ENCODE peak calls at places on chromosomes 3 and 15, in four cellular contexts. Z, C, M and T are unnamed samples.

GRCh38 chr15:65050270-65050669 is 5.1 kb downstream of the SLC51B start:
- DNase-seq in Z (no peak), C (no peak), M (no peak), T (no peak)

GRCh38 chr3:156449712-156450574 is 105.0 kb downstream of the SSR3 start:
- DNase-seq in Z (no peak), C (peak; percentile 40), M (no peak), T (peak; percentile 2)

GRCh38 chr3:184379375-184380209 is at the start of gene CHRD:
- DNase-seq in Z (no peak), C (no peak), M (no peak), T (no peak)

GRCh38 chr3:192188218-192188835 is 539.0 kb downstream of the FGF12 start:
- DNase-seq in Z (peak; percentile 19), C (peak; percentile 47), M (no peak), T (peak; percentile 23)

GRCh38 chr3:28294667-28295413 is 53.4 kb downstream of the CMC1 start:
- DNase-seq in Z (no peak), C (no peak), M (no peak), T (no peak)

GRCh38 chr3:10353160-10353559 is 32.2 kb upstream of the SEC13 start:
- DNase-seq in Z (no peak), C (no peak), M (no peak), T (no peak)

GRCh38 chr3:179897241-179897640 is 139.5 kb downstream of the PEX5L start:
- DNase-seq in Z (no peak), C (no peak), M (no peak), T (no peak)

GRCh38 chr3:39347586-39347876 is 18.0 kb downstream of the CCR8 start:
- DNase-seq in Z (no peak), C (no peak), M (no peak), T (no peak)

GRCh38 chr15:29123171-29123570 is 146.5 kb downstream of the NSMCE3 start:
- DNase-seq in Z (no peak), C (no peak), M (no peak), T (no peak)

GRCh38 chr3:61371123-61371522 is 119.9 kb upstream of the FHIT start:
- DNase-seq in Z (no peak), C (peak; percentile 27), M (no peak), T (peak; percentile 35)

GRCh38 chr15:95298729-95299128 is 1031.8 kb upstream of the NR2F2 start:
- DNase-seq in Z (no peak), C (no peak), M (no peak), T (peak; percentile 67)

GRCh38 chr15:83066034-83066760 is 855 bp downstream of the BTBD1 start:
- DNase-seq in Z (no peak), C (peak; percentile 58), M (no peak), T (no peak)

GRCh38 chr15:80638553-80639167 is 56.5 kb upstream of the ABHD17C start:
- DNase-seq in Z (no peak), C (no peak), M (no peak), T (no peak)

GRCh38 chr3:128910006-128910405 is 30.6 kb downstream of the ACAD9 start:
- DNase-seq in Z (no peak), C (peak; percentile 20), M (no peak), T (no peak)

GRCh38 chr3:143951351-143951971 is 20.2 kb upstream of the DIPK2A start:
- DNase-seq in Z (no peak), C (peak; percentile 31), M (no peak), T (no peak)

GRCh38 chr3:120850326-120851295 is 57.4 kb upstream of the STXBP5L start:
- DNase-seq in Z (no peak), C (no peak), M (no peak), T (no peak)

GRCh38 chr3:33061782-33062181 is 35.2 kb downstream of the GLB1 start:
- DNase-seq in Z (no peak), C (no peak), M (no peak), T (no peak)

GRCh38 chr3:8658326-8659212 is 14.0 kb upstream of the SSUH2 start:
- DNase-seq in Z (no peak), C (no peak), M (peak; percentile 45), T (no peak)

GRCh38 chr15:45394681-45395080 is 16.3 kb upstream of the GATM start:
- DNase-seq in Z (no peak), C (no peak), M (no peak), T (no peak)

GRCh38 chr15:70245932-70246622 is 148.4 kb upstream of the TLE3 start:
- DNase-seq in Z (no peak), C (no peak), M (peak; percentile 30), T (peak; percentile 38)

GRCh38 chr3:46495901-46496456 is 1.8 kb upstream of the RTP3 start:
- DNase-seq in Z (no peak), C (no peak), M (no peak), T (no peak)

GRCh38 chr3:72657666-72658065 is 190.6 kb downstream of the SHQ1 start:
- DNase-seq in Z (no peak), C (no peak), M (peak; percentile 24), T (peak; percentile 58)

GRCh38 chr3:54271118-54271517 is 148.8 kb downstream of the CACNA2D3 start:
- DNase-seq in Z (no peak), C (no peak), M (no peak), T (no peak)

GRCh38 chr3:170835346-170835745 is 34.6 kb downstream of the RPL22L1 start:
- DNase-seq in Z (no peak), C (no peak), M (no peak), T (no peak)

GRCh38 chr3:123799544-123800351 is 84.4 kb downstream of the MYLK start:
- DNase-seq in Z (no peak), C (no peak), M (no peak), T (no peak)

GRCh38 chr3:99854899-99855298 is 37.2 kb downstream of the CMSS1 start:
- DNase-seq in Z (no peak), C (no peak), M (no peak), T (no peak)

GRCh38 chr3:8845641-8846040 is 76.2 kb upstream of the OXTR start:
- DNase-seq in Z (no peak), C (no peak), M (no peak), T (no peak)

GRCh38 chr15:64048766-64049165 is 2.5 kb upstream of the DAPK2 start:
- DNase-seq in Z (no peak), C (no peak), M (no peak), T (no peak)

GRCh38 chr15:56249080-56249479 is 5.4 kb upstream of the RFX7 start:
- DNase-seq in Z (no peak), C (no peak), M (no peak), T (peak; percentile 44)
- TF ChIP-seq SPI1 in Z (no peak), C (no peak), M (no peak), T (no peak)

DNA sequence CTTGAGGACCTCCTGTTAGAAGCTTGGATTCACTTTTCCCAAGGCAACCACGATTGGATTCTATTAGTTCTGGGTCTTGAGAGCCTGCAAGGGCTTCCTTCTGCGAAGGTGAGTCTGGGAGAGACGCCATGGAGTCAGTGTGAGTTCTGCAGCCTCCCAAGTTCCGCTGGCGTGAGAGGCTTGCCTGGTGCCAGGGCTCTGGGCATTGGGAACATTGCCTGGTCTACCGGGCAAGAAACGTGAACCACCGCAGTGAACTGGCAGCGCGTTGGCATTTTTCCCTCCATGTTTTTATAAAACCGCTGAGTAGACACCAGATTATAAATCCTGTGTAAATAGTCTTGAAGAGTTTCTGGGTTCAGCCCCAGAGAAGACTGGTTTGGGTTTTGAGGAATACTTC is 160.9 kb downstream of the IGF1R start:
- DNase-seq in Z (no peak), C (no peak), M (no peak), T (no peak)
- TF ChIP-seq SPI1 in Z (no peak), C (no peak), M (no peak), T (no peak)

GRCh38 chr15:50145451-50145872 is 26.4 kb upstream of the ATP8B4 start:
- DNase-seq in Z (no peak), C (peak; percentile 67), M (peak; percentile 16), T (no peak)
- TF ChIP-seq SPI1 in Z (no peak), C (no peak), M (no peak), T (no peak)

GRCh38 chr3:14324224-14324944 is 78.0 kb upstream of the SLC6A6 start:
- DNase-seq in Z (no peak), C (no peak), M (no peak), T (no peak)
- TF ChIP-seq SPI1 in Z (no peak), C (no peak), M (no peak), T (no peak)

DNA sequence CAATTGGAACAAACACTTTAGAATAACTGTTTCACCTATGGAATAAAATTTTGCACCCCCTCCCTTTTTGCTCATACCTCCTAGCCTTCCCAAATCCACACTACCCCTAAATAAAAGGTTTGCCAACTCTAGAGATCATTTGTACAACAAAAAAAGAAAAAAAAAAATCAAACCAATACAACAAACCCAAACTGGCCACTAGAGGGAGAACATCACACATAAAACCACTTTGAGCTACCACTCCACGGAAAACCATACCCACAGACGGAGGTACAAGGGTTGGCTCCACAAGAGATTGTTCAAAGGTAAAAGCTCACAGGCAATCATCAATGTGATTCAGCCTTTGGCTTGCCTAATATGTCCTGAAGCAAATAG is 47.6 kb downstream of the SETMAR start:
- DNase-seq in Z (peak; percentile 32), C (peak; percentile 69), M (peak; percentile 31), T (peak; percentile 16)
- TF ChIP-seq SPI1 in Z (no peak), C (no peak), M (no peak), T (no peak)

DNA sequence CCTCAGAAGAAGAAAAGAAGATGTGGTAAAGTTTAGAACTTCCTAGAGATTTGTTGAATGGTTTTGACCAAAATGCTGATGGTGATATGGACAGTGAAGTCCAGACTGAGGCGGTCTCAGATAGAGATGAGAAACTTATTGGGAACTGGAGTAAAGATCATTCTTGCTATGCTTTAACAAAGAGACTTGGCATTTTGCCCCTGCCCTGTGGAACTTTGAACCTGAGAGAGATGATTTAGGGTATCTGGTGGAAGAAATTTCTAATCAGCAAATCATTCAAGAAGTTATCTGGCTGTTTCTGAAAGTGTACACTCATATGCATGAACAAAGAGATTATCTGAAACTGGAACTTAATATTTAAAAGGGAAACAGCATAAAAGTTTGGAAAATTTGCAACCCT is 505.2 kb downstream of the NSUN3 start:
- DNase-seq in Z (no peak), C (no peak), M (no peak), T (no peak)
- TF ChIP-seq SPI1 in Z (no peak), C (no peak), M (no peak), T (no peak)